ENCODE peak calls at places on chromosome 9, in four cellular contexts. G, P, C and Z are unnamed samples. For H3K9me3, the result is how much of the 10 kb centered on the place peaks cover.

GRCh38 chr9:126614455-126615248 is 924 bp downstream of the LMX1B start:
- DNase-seq in G (no peak), P (no peak), C (no peak), Z (no peak)

GRCh38 chr9:71886015-71886414 is 25.0 kb downstream of the ABHD17B start:
- DNase-seq in G (no peak), P (no peak), C (no peak), Z (no peak)

GRCh38 chr9:137286980-137287383 is 9.5 kb downstream of the TOR4A start:
- DNase-seq in G (no peak), P (peak), C (peak), Z (no peak)

GRCh38 chr9:93654351-93654961 is 78.1 kb downstream of the PHF2 start:
- DNase-seq in G (no peak), P (no peak), C (no peak), Z (no peak)

GRCh38 chr9:114250235-114250568 is 72.7 kb upstream of the ORM1 start:
- DNase-seq in G (no peak), P (peak), C (peak), Z (peak)

GRCh38 chr9:25716220-25716872 is 38.1 kb upstream of the TUSC1 start:
- DNase-seq in G (no peak), P (peak), C (peak), Z (peak)

GRCh38 chr9:124022201-124023121 is 10.9 kb downstream of the LHX2 start:
- DNase-seq in G (no peak), P (no peak), C (no peak), Z (peak)

GRCh38 chr9:127181595-127182190 is 59.3 kb upstream of the ANGPTL2 start:
- DNase-seq in G (no peak), P (no peak), C (no peak), Z (no peak)

DNA sequence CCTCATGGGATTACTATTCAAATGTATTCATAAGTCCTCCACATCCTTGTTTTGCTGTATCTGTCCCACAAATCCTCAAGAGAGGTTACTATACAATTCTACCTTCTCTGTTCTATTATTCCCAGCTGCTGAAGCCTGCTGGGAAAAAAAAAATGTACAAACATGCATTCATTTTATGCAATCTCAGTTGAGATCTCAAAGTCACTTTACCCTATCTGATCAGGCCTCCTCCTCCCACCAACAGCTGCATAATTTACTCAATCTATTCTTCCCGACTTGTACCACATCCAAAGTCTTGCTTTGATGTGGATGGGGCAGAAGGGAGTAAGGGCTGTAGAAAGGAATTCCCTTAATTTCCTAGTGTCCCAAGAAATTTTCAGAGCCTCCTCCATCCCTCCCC is 28.6 kb downstream of the PSIP1 start:
- DNase-seq in G (no peak), P (no peak), C (no peak), Z (no peak)
- H3K27ac ChIP-seq in G (no peak), P (no peak), C (no peak), Z (no peak)

DNA sequence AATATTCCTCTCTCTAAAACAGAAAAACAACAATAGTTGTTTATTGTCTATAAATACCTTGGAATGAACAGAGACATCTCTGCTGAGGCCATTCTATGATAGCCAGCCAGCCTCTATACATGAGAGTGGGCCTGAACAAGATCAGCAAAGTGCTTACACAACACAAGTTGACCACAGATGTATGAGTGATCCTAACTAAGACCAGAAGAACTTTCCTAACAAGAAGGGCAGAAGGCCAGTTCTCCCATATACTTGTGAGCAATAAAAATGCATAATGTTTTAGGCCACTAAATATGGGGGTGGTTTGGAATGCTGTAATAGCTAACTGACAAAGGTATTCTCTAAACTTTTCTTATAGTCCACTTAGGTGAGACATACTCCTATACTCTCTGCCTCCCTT is 345.7 kb downstream of the SPATA31D1 start:
- DNase-seq in G (no peak), P (no peak), C (no peak), Z (no peak)
- H3K9me3 ChIP-seq in G (under half), P (under half), C (under half), Z (under half)

DNA sequence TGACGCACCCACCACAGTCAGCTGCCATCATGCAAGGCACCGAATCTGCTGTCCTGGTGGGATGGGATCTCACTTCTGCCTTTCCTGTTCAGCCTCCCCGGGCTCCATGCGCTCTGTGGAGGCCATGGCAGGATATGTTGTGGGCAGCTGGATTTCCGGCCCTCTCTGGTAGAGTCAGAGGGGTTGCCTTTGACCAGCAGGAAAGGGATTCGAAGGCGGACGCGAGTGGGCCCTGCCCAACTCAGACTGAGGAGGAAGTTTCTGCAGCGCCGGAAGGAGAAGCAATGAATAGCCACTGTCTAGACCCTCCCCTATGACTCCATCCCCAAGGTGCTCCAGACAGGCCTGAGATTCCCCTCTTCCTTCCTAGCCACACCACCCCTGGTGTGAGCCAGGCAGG is 35.6 kb downstream of the GADD45G start:
- DNase-seq in G (no peak), P (no peak), C (no peak), Z (no peak)
- H3K27ac ChIP-seq in G (no peak), P (peak), C (no peak), Z (no peak)

DNA sequence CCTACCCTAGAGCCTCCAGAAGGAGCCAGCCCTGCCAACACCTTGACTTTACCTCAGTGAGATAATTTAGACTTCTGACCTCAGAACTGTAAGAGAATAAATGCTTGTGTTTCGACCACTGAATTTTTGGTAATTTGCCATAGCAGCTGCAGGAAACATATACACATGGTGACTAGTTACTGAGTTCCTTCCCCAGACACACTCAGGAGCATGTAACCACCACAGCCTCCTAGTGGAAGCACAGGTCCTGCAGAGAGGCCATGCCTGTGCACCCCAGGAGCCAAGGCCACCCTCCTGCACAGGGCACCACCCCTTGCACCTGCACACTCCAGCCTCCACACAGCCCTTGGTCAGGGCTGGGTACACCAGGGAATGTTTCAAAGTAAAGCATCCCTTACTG is 7.6 kb upstream of the CAMSAP1 start:
- DNase-seq in G (no peak), P (no peak), C (no peak), Z (no peak)
- H3K9me3 ChIP-seq in G (under half), P (half or more), C (under half), Z (under half)